ENCODE peak calls at places on chromosomes 6 and 20, in seven cellular contexts. Z is nephron progenitor cell, D is fibroblast of the aortic adventitia, N is mammary epithelial cell, O is GM13976, R is brain microvascular endothelial cell, M is MCF 10A. H is an unnamed sample.

GRCh38 chr6:146901940-146902816 is 302.0 kb upstream of the STXBP5 start:
- DNase-seq in Z (no peak), D (peak), N (no peak), O (no peak), R (no peak), M (peak), H (peak)

GRCh38 chr6:149138699-149139294 is 178.7 kb upstream of the TAB2 start:
- DNase-seq in Z (no peak), D (no peak), N (no peak), O (no peak), R (no peak), M (no peak), H (no peak)

GRCh38 chr6:110341671-110342304 is 16.4 kb downstream of the METTL24 start:
- DNase-seq in Z (peak), D (no peak), N (no peak), O (no peak), R (peak), M (peak), H (peak)

GRCh38 chr6:6751615-6752014 is 163.1 kb downstream of the LY86 start:
- DNase-seq in Z (no peak), D (no peak), N (no peak), O (no peak), R (no peak), M (peak), H (no peak)

GRCh38 chr6:8085053-8085511 is 17.3 kb downstream of the EEF1E1 start:
- DNase-seq in Z (no peak), D (peak), N (peak), O (no peak), R (peak), M (peak), H (peak)

GRCh38 chr20:346640-347316 is at the start of gene NRSN2:
- DNase-seq in Z (peak), D (peak), N (no peak), O (peak), R (peak), M (no peak), H (peak)

GRCh38 chr6:45959534-45960195 is 56.0 kb downstream of the CLIC5 start:
- DNase-seq in Z (no peak), D (no peak), N (peak), O (no peak), R (no peak), M (peak), H (no peak)

GRCh38 chr6:10511477-10511876 is 9.7 kb upstream of the GCNT2 start:
- DNase-seq in Z (no peak), D (peak), N (no peak), O (no peak), R (peak), M (no peak), H (no peak)

GRCh38 chr6:156068870-156069269 is 613.2 kb upstream of the NOX3 start:
- DNase-seq in Z (no peak), D (no peak), N (no peak), O (no peak), R (no peak), M (peak), H (no peak)

GRCh38 chr6:130624046-130624445 is 203.2 kb upstream of the SMLR1 start:
- DNase-seq in Z (no peak), D (peak), N (peak), O (no peak), R (peak), M (no peak), H (peak)

GRCh38 chr6:37049990-37050853 is 44.8 kb downstream of the FGD2 start:
- DNase-seq in Z (no peak), D (no peak), N (no peak), O (peak), R (no peak), M (no peak), H (no peak)

GRCh38 chr6:51738614-51739013 is 348.8 kb downstream of the PKHD1 start:
- DNase-seq in Z (no peak), D (no peak), N (no peak), O (no peak), R (no peak), M (no peak), H (no peak)

DNA sequence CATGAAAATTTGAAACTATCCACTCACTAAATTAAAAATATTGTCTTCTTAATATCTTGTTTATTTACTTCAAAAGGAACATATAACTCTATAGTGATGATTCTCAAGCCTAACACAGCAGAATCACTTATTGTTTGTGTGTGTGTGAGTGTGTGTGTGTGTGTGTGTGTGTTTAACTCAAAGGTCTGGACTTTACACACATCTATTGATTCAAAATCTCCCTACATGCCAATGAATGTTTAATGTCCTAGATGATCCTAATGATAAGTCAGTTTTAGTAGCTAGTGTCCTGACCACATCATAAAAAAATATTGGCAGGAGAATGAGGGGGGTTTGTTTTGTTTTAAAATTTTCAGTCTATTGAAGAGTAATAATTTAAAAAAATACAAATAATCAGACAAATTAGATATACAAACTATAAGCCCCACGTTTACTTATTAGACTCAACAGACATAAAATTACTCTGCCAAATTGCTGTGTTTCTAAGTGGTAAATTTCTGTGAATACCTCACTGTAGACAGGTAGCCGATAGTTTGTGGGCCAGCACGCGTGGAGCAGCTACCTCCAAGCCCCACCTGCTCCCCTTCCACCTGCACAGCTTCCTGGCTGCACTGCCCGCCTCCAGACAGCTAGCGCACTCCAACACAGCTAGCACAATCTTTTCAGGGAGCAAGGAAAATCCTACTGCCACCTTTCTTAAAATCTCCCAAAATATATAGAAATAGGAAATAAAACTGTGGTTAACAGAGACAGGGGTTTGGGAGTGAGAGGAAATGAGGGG is 349.6 kb downstream of the PKHD1 start:
- DNase-seq in Z (no peak), D (no peak), N (no peak), O (no peak), R (no peak), M (no peak), H (no peak)
- TF ChIP-seq CTCF in Z (no peak), D (no peak), N (no peak), O (no peak), R (no peak), M (no peak), H (no peak)

DNA sequence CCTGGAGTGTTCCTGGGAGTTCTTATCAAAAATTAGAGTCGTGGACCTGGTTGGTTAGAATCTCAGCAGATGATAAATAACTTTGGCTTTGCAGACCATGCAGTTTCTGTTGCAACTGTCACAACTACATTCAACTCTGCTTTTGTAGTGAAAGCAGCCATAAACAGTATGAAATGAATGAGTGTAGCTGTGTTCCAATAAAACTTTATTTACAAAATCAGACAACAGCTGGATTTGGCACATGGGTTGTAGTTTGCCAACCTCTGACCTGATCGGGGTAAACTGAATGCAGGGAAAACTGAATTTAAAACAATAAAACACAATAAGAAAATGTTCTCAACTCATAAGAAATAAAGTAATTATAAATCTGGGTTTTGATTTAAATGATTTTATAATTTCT is 513.8 kb downstream of the CDKAL1 start:
- DNase-seq in Z (no peak), D (no peak), N (no peak), O (no peak), R (no peak), M (no peak), H (no peak)
- TF ChIP-seq CTCF in Z (no peak), D (no peak), N (no peak), O (no peak), R (no peak), M (no peak), H (no peak)

GRCh38 chr6:136085370-136086115 is 164.6 kb downstream of the MTFR2 start:
- DNase-seq in Z (no peak), D (peak), N (no peak), O (no peak), R (no peak), M (no peak), H (peak)
- TF ChIP-seq CTCF in Z (no peak), D (no peak), N (no peak), O (no peak), R (no peak), M (no peak), H (no peak)

GRCh38 chr6:23752414-23752813 is 373.6 kb upstream of the NRSN1 start:
- DNase-seq in Z (no peak), D (no peak), N (no peak), O (no peak), R (no peak), M (no peak), H (no peak)

DNA sequence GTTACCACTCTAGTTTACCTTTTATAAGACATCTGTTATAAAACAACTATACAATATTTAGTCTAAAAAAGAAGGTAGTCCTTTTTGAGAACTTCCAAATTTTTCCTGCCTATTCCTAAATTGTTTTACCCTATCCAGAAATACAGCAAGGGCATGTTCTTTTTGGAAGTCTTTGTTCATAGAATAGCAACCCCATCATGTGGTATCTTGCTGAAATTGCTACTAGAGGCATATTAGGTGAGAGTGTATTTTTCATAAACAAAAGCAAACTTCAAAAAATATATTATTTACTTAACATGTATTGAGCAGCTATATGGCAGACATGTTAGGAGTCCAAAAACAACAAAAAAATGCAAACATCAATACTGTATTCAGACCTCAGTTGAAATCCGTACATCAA is 371.8 kb upstream of the NRSN1 start:
- DNase-seq in Z (no peak), D (no peak), N (no peak), O (no peak), R (no peak), M (peak), H (no peak)
- TF ChIP-seq CTCF in Z (no peak), D (no peak), N (no peak), O (no peak), R (no peak), M (peak), H (no peak)

GRCh38 chr6:43604174-43604573 is 24.9 kb downstream of the GTPBP2 start:
- DNase-seq in Z (no peak), D (peak), N (peak), O (no peak), R (peak), M (peak), H (peak)
- TF ChIP-seq CTCF in Z (no peak), D (no peak), N (no peak), O (no peak), R (no peak), M (no peak), H (no peak)

DNA sequence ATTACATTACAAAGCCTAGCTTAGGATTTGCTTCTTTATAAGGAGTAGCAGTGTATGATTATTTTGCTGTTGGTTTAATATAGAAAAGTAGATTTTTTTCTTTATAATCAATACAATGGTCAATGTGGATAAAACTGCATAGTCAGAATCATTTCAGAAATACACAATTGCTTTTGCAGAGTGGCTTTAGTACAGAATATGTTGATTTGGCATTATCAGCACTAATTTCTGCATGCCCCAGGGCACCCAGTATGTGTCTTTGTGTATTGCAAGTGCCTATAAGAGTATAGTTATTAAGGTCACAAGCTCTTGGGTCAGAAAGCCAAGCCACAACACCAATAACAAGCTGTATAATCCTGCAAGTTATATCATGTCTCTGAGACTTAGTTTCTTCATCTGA is 258.4 kb downstream of the PLCB1 start:
- DNase-seq in Z (no peak), D (no peak), N (no peak), O (no peak), R (no peak), M (no peak), H (no peak)
- TF ChIP-seq CTCF in Z (no peak), D (no peak), N (no peak), O (no peak), R (no peak), M (no peak), H (no peak)

GRCh38 chr20:4245542-4245941 is 230.2 kb upstream of the RNF24 start:
- DNase-seq in Z (no peak), D (no peak), N (no peak), O (no peak), R (no peak), M (no peak), H (no peak)

GRCh38 chr20:4247261-4247660 is 231.9 kb upstream of the RNF24 start:
- DNase-seq in Z (no peak), D (no peak), N (no peak), O (no peak), R (no peak), M (no peak), H (no peak)

GRCh38 chr20:4244700-4245485 is 229.5 kb upstream of the RNF24 start:
- DNase-seq in Z (no peak), D (no peak), N (no peak), O (no peak), R (no peak), M (no peak), H (no peak)

GRCh38 chr20:4246428-4246827 is 231.1 kb upstream of the RNF24 start:
- DNase-seq in Z (no peak), D (no peak), N (no peak), O (no peak), R (no peak), M (no peak), H (no peak)

DNA sequence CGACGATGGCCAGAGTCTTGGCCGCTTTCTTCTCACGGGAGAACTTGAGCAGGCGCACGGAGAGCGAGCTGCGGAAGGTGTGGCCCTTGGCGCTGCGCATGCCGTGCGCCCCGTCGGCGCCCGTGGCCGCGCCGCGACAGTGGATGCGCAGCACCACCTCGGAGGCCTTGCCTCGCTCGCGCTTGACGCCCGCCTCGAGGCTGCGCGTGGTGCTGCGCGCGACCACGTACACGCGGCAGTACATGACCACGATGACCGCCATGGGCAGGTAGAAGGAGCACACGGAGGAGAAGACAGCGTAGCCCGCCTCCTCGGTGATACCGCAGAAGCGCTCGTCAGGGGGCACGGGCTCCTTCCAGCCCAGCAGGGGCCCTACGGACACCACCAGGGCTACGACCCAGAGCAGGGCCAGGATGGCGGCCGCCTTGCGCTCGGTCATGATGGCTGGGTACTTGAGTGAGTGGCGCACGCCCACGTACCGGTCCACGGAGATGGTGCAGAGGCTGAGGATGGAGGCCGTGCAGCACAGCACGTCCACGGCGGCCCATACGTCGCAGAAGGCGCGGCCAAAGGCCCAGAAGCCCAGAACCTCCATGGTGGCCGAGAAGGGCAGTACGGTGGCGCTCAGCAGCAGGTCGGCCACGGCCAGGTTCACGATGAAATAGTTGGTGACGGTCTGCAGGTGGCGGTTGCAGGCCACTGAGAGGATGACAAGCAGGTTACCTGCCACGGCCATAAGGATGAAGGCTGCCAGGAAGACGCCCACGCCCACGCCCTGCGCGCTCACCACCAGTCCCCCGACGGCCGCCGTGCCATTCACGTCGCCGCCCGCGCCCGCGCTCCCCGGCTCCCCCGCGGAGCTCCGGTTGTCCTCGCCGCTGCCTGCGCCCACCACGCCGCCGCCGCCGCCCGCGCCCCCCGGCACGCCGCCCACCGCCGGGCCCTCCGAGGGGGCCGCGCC is 232.8 kb upstream of the RNF24 start:
- DNase-seq in Z (peak), D (no peak), N (no peak), O (no peak), R (no peak), M (no peak), H (no peak)
- TF ChIP-seq CTCF in Z (no peak), D (no peak), N (no peak), O (no peak), R (no peak), M (no peak), H (no peak)

DNA sequence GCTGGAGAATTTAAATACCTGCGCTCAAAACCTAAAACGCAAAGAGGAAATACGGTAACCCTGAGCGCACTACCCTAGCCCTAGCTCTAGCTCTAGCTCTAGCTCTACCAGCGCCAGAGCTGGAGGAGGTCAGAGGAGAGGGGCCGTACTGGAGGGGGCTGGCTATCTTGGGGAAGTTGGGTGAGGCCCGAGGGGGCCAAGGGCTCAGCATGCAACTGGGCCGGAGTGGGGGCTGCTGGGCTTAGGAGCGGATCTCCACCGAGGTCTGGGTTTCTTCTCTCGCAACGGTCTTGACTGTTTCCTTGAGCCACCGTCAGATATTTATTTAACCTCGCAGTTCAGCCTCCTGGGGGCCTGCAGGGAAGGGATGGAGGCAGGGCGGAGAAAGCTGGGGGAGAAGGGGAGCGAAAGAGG is 91.0 kb downstream of the NCR2 start:
- DNase-seq in Z (peak), D (no peak), N (no peak), O (no peak), R (no peak), M (no peak), H (no peak)
- TF ChIP-seq CTCF in Z (no peak), D (no peak), N (no peak), O (no peak), R (no peak), M (no peak), H (no peak)